ENCODE peak calls at places on chromosomes 1 and 21, in five cellular contexts. One of them, this sample, is unnamed.

GRCh38 chr1:33170351-33171274 is 11.2 kb downstream of the TRIM62 start:
- DNase-seq in A549: no peak
- DNase-seq in K562: no peak
- DNase-seq in IMR-90: no peak
- DNase-seq in GM12878: no peak
- DNase-seq in this sample: no peak

GRCh38 chr1:119920104-119920968 is 24.0 kb upstream of the ADAM30 start:
- DNase-seq in A549: no peak
- DNase-seq in K562: peak; percentile 16
- DNase-seq in IMR-90: no peak
- DNase-seq in GM12878: no peak
- DNase-seq in this sample: no peak

GRCh38 chr1:89609781-89610456 is 23.0 kb upstream of the LRRC8C start:
- DNase-seq in A549: no peak
- DNase-seq in GM12878: no peak
- DNase-seq in K562: no peak
- DNase-seq in IMR-90: no peak
- DNase-seq in this sample: no peak

GRCh38 chr1:154990276-154990675 is 3.1 kb upstream of the LENEP start:
- DNase-seq in GM12878: no peak
- DNase-seq in K562: no peak
- DNase-seq in A549: no peak
- DNase-seq in IMR-90: no peak
- DNase-seq in this sample: peak; percentile 1

GRCh38 chr1:168892945-168893344 is 163.9 kb upstream of the DPT start:
- DNase-seq in GM12878: no peak
- DNase-seq in K562: no peak
- DNase-seq in IMR-90: no peak
- DNase-seq in A549: no peak
- DNase-seq in this sample: no peak

GRCh38 chr1:36367067-36367466 is 18.7 kb downstream of the STK40 start:
- DNase-seq in A549: no peak
- DNase-seq in K562: no peak
- DNase-seq in GM12878: no peak
- DNase-seq in IMR-90: no peak
- DNase-seq in this sample: no peak

GRCh38 chr1:29849038-29849750 is 612.9 kb downstream of the PTPRU start:
- DNase-seq in GM12878: peak; percentile 1
- DNase-seq in K562: peak; percentile 50
- DNase-seq in IMR-90: peak; percentile 17
- DNase-seq in A549: no peak
- DNase-seq in this sample: peak; percentile 45

GRCh38 chr1:213977909-213978308 is 9.9 kb upstream of the PROX1 start:
- DNase-seq in A549: no peak
- DNase-seq in IMR-90: no peak
- DNase-seq in K562: no peak
- DNase-seq in GM12878: no peak
- DNase-seq in this sample: no peak

GRCh38 chr21:20971296-20971921 is 26.8 kb upstream of the NCAM2 start:
- DNase-seq in IMR-90: peak; percentile 60
- DNase-seq in K562: peak; percentile 33
- DNase-seq in GM12878: no peak
- DNase-seq in A549: no peak
- DNase-seq in this sample: peak; percentile 65

GRCh38 chr1:115670476-115671175 is 28.9 kb downstream of the VANGL1 start:
- DNase-seq in IMR-90: peak; percentile 45
- DNase-seq in K562: no peak
- DNase-seq in A549: no peak
- DNase-seq in GM12878: no peak
- DNase-seq in this sample: no peak

GRCh38 chr1:171988243-171988642 is 146.9 kb downstream of the DNM3 start:
- DNase-seq in A549: no peak
- DNase-seq in IMR-90: no peak
- DNase-seq in GM12878: no peak
- DNase-seq in K562: no peak
- DNase-seq in this sample: no peak

GRCh38 chr1:152623203-152623844 is 421 bp upstream of the LCE3A start:
- DNase-seq in GM12878: no peak
- DNase-seq in A549: no peak
- DNase-seq in IMR-90: no peak
- DNase-seq in K562: peak; percentile 45
- DNase-seq in this sample: peak; percentile 37

GRCh38 chr1:224762046-224762445 is 145.9 kb downstream of the CNIH3 start:
- DNase-seq in GM12878: no peak
- DNase-seq in A549: no peak
- DNase-seq in IMR-90: no peak
- DNase-seq in K562: no peak
- DNase-seq in this sample: no peak

GRCh38 chr1:22584001-22584557 is 20.8 kb downstream of the EPHA8 start:
- DNase-seq in GM12878: no peak
- DNase-seq in K562: no peak
- DNase-seq in A549: no peak
- DNase-seq in IMR-90: no peak
- DNase-seq in this sample: no peak

GRCh38 chr1:55827350-55827749 is 612.2 kb upstream of the USP24 start:
- DNase-seq in GM12878: no peak
- DNase-seq in K562: no peak
- DNase-seq in IMR-90: peak; percentile 99
- DNase-seq in A549: no peak
- DNase-seq in this sample: no peak

GRCh38 chr1:230379928-230380327 is 46.2 kb downstream of the PGBD5 start:
- DNase-seq in IMR-90: no peak
- DNase-seq in GM12878: no peak
- DNase-seq in K562: no peak
- DNase-seq in A549: no peak
- DNase-seq in this sample: peak; percentile 45

GRCh38 chr1:22709227-22709626 is 1.4 kb upstream of the EPHB2 start:
- DNase-seq in A549: peak; percentile 44
- DNase-seq in IMR-90: no peak
- DNase-seq in GM12878: no peak
- DNase-seq in K562: no peak
- DNase-seq in this sample: no peak

GRCh38 chr1:234647245-234647644 is 37.3 kb upstream of the IRF2BP2 start:
- DNase-seq in GM12878: no peak
- DNase-seq in K562: no peak
- DNase-seq in A549: no peak
- DNase-seq in IMR-90: no peak
- DNase-seq in this sample: no peak

GRCh38 chr1:234647758-234648157 is 37.8 kb upstream of the IRF2BP2 start:
- DNase-seq in K562: no peak
- DNase-seq in A549: no peak
- DNase-seq in IMR-90: no peak
- DNase-seq in GM12878: no peak
- DNase-seq in this sample: no peak

GRCh38 chr1:234645474-234645953 is 35.5 kb upstream of the IRF2BP2 start:
- DNase-seq in K562: peak; percentile 35
- DNase-seq in GM12878: no peak
- DNase-seq in IMR-90: no peak
- DNase-seq in A549: no peak
- DNase-seq in this sample: no peak

GRCh38 chr1:234645964-234646363 is 36.0 kb upstream of the IRF2BP2 start:
- DNase-seq in IMR-90: no peak
- DNase-seq in GM12878: no peak
- DNase-seq in A549: no peak
- DNase-seq in K562: no peak
- DNase-seq in this sample: no peak

DNA sequence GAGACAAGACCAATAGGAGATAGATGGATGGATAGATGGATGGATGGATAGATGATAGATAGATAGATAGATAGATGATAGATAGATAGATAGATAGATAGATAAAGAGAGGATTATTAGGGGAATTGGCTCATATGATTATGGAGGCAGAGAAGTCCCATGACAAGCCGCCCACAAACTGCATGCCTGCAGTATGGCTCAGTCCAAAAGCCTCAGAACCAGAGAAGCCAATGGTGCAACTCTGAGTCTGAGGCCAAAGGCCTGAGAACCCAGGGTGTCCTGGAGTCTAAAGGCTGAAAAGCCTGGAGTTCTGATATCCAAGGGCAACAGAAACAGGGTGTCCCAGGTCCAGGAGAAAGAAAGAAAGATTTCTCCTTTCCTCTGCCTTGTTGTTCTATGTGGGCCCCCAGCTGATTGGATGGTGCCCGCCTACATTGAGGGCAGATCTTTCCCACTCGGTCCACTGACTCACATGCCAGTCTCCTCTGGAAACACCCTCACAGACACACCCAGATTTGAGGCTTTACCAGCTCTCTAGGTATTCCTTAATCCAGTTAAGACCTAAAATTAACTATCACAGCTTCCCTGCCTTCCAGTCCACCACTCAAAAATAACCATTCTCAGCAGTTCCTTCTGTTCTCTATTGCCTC is 39.6 kb upstream of the IRF2BP2 start:
- DNase-seq in K562: no peak
- DNase-seq in IMR-90: no peak
- DNase-seq in GM12878: no peak
- DNase-seq in A549: no peak
- DNase-seq in this sample: no peak
- H3K27ac ChIP-seq in K562: no peak overlapping the region
- H3K27ac ChIP-seq in IMR-90: no peak overlapping the region
- H3K27ac ChIP-seq in GM12878: no peak overlapping the region
- H3K27ac ChIP-seq in A549: peak overlapping the region; percentile 57
- H3K27ac ChIP-seq in this sample: no peak overlapping the region

GRCh38 chr1:81044708-81045107 is 756.0 kb upstream of the ADGRL2 start:
- DNase-seq in GM12878: no peak
- DNase-seq in A549: no peak
- DNase-seq in IMR-90: peak; percentile 5
- DNase-seq in K562: no peak
- DNase-seq in this sample: no peak
- TF ChIP-seq RCOR1 in GM12878: no peak
- TF ChIP-seq RCOR1 in A549: no peak
- TF ChIP-seq RCOR1 in IMR-90: no peak
- TF ChIP-seq RCOR1 in K562: no peak
- TF ChIP-seq RCOR1 in this sample: no peak

GRCh38 chr1:58325797-58326196 is 220.7 kb downstream of the OMA1 start:
- DNase-seq in A549: no peak
- DNase-seq in IMR-90: no peak
- DNase-seq in K562: no peak
- DNase-seq in GM12878: no peak
- DNase-seq in this sample: no peak
- H3K27ac ChIP-seq in A549: no peak overlapping the region
- H3K27ac ChIP-seq in IMR-90: no peak overlapping the region
- H3K27ac ChIP-seq in K562: no peak overlapping the region
- H3K27ac ChIP-seq in GM12878: no peak overlapping the region
- H3K27ac ChIP-seq in this sample: no peak overlapping the region

GRCh38 chr1:200211157-200211556 is 183.6 kb downstream of the NR5A2 start:
- DNase-seq in IMR-90: peak; percentile 95
- DNase-seq in GM12878: no peak
- DNase-seq in A549: no peak
- DNase-seq in K562: no peak
- DNase-seq in this sample: no peak

GRCh38 chr1:200217703-200218102 is 190.2 kb downstream of the NR5A2 start:
- DNase-seq in IMR-90: no peak
- DNase-seq in A549: no peak
- DNase-seq in K562: no peak
- DNase-seq in GM12878: peak; percentile 16
- DNase-seq in this sample: no peak

GRCh38 chr1:200213921-200214320 is 186.4 kb downstream of the NR5A2 start:
- DNase-seq in GM12878: no peak
- DNase-seq in IMR-90: no peak
- DNase-seq in K562: no peak
- DNase-seq in A549: no peak
- DNase-seq in this sample: no peak

GRCh38 chr1:200215350-200215749 is 187.8 kb downstream of the NR5A2 start:
- DNase-seq in IMR-90: no peak
- DNase-seq in K562: no peak
- DNase-seq in GM12878: no peak
- DNase-seq in A549: no peak
- DNase-seq in this sample: no peak

GRCh38 chr1:200213392-200213791 is 185.9 kb downstream of the NR5A2 start:
- DNase-seq in IMR-90: no peak
- DNase-seq in GM12878: no peak
- DNase-seq in A549: no peak
- DNase-seq in K562: no peak
- DNase-seq in this sample: no peak
- TF ChIP-seq RCOR1 in IMR-90: no peak
- TF ChIP-seq RCOR1 in GM12878: no peak
- TF ChIP-seq RCOR1 in A549: no peak
- TF ChIP-seq RCOR1 in K562: no peak
- TF ChIP-seq RCOR1 in this sample: no peak

GRCh38 chr1:158181577-158181922 is 855 bp downstream of the CD1D start:
- DNase-seq in A549: no peak
- DNase-seq in IMR-90: no peak
- DNase-seq in K562: no peak
- DNase-seq in GM12878: no peak
- DNase-seq in this sample: no peak
- H3K27ac ChIP-seq in A549: no peak overlapping the region
- H3K27ac ChIP-seq in IMR-90: no peak overlapping the region
- H3K27ac ChIP-seq in K562: no peak overlapping the region
- H3K27ac ChIP-seq in GM12878: no peak overlapping the region
- H3K27ac ChIP-seq in this sample: no peak overlapping the region

DNA sequence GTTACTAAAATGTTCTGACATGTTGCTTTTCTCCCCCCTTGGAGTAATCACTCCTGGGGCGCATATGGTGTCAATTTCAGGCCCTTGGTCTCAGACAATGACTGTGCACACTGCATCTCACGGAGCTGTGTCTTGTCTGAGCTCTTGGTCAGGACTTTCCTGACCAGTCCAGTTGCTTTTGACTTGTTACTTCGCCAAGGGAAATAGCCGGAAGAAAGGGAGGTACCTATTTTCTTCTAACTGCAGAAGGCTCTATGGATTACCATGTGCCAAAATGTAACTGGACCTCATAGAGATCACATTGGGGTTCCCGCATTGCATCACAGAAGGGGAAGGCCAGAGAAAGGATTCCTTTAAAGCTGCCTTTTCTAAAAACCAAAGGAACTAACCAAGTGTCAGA is 68.6 kb downstream of the SPAG17 start:
- DNase-seq in GM12878: no peak
- DNase-seq in A549: no peak
- DNase-seq in IMR-90: peak; percentile 9
- DNase-seq in K562: no peak
- DNase-seq in this sample: no peak
- TF ChIP-seq RCOR1 in GM12878: no peak
- TF ChIP-seq RCOR1 in A549: no peak
- TF ChIP-seq RCOR1 in IMR-90: no peak
- TF ChIP-seq RCOR1 in K562: no peak
- TF ChIP-seq RCOR1 in this sample: no peak

This sample was measured in SK-N-SH.